ENCODE peak calls at places on chromosome 6, in five cellular contexts. D is lower lobe of right lung, Y is uterus, P is foreskin fibroblast, O is endothelial cell. X is an unnamed sample.

GRCh38 chr6:138520463-138520862 is 21.2 kb upstream of the NHSL1 start:
- DNase-seq in D (no peak), O (no peak), Y (no peak), P (no peak), X (no peak)

GRCh38 chr6:150368762-150369161 is at the start of gene IYD:
- DNase-seq in O (no peak), Y (no peak), P (no peak), D (no peak), X (no peak)

GRCh38 chr6:158488065-158488464 is 71.8 kb upstream of the TMEM181 start:
- DNase-seq in Y (no peak), P (peak; percentile 94), O (no peak), D (no peak), X (peak; percentile 92)

GRCh38 chr6:112330071-112330876 is 16.9 kb upstream of the RFPL4B start:
- DNase-seq in Y (no peak), P (peak; percentile 70), D (no peak), O (no peak), X (no peak)

GRCh38 chr6:148811472-148811871 is 64.6 kb downstream of the UST start:
- DNase-seq in D (no peak), Y (no peak), O (no peak), P (no peak), X (no peak)

GRCh38 chr6:117498159-117498558 is 15.7 kb downstream of the DCBLD1 start:
- DNase-seq in Y (no peak), D (no peak), P (peak; percentile 65), O (no peak), X (no peak)

GRCh38 chr6:168377856-168378832 is 58.6 kb upstream of the DACT2 start:
- DNase-seq in Y (no peak), O (no peak), P (no peak), D (no peak), X (no peak)

GRCh38 chr6:41132254-41132653 is 21.9 kb downstream of the TREML1 start:
- DNase-seq in O (no peak), D (no peak), Y (no peak), P (no peak), X (no peak)

GRCh38 chr6:20497200-20497820 is 36.9 kb upstream of the CDKAL1 start:
- DNase-seq in P (peak; percentile 93), Y (no peak), O (no peak), D (no peak), X (peak; percentile 72)

GRCh38 chr6:167779123-167779992 is 47.4 kb upstream of the AFDN start:
- DNase-seq in P (no peak), D (no peak), Y (no peak), O (no peak), X (no peak)

GRCh38 chr6:79646006-79646405 is 14.9 kb downstream of the SH3BGRL2 start:
- DNase-seq in O (peak; percentile 17), P (no peak), D (no peak), Y (no peak), X (no peak)

GRCh38 chr6:97663252-97663651 is 380.2 kb upstream of the MMS22L start:
- DNase-seq in Y (no peak), D (no peak), O (no peak), P (no peak), X (no peak)

GRCh38 chr6:27260836-27261375 is 13.4 kb downstream of the PRSS16 start:
- DNase-seq in Y (no peak), D (no peak), O (no peak), P (no peak), X (no peak)

GRCh38 chr6:131602913-131603312 is 25.1 kb downstream of the MED23 start:
- DNase-seq in O (no peak), Y (no peak), P (peak; percentile 85), D (no peak), X (peak; percentile 72)

GRCh38 chr6:147486683-147487082 is 21.8 kb upstream of the SAMD5 start:
- DNase-seq in Y (no peak), D (no peak), P (no peak), O (no peak), X (no peak)

GRCh38 chr6:102742033-102742432 is 1348.5 kb downstream of the GRIK2 start:
- DNase-seq in Y (no peak), O (no peak), D (no peak), P (no peak), X (no peak)

GRCh38 chr6:111721677-111722219 is 116.1 kb upstream of the TRAF3IP2 start:
- DNase-seq in D (no peak), P (peak; percentile 49), Y (no peak), O (peak; percentile 34), X (no peak)

GRCh38 chr6:97289332-97289731 is 6.3 kb upstream of the MMS22L start:
- DNase-seq in Y (no peak), D (no peak), P (no peak), O (no peak), X (no peak)

GRCh38 chr6:75800708-75801505 is 51.9 kb downstream of the MYO6 start:
- DNase-seq in D (no peak), Y (no peak), O (no peak), P (no peak), X (no peak)

GRCh38 chr6:138477913-138478539 is 21.3 kb downstream of the NHSL1 start:
- DNase-seq in P (no peak), O (no peak), Y (no peak), D (no peak), X (no peak)

GRCh38 chr6:16947461-16948159 is 154.2 kb upstream of the STMND1 start:
- DNase-seq in D (no peak), O (no peak), P (peak; percentile 96), Y (peak; percentile 52), X (peak; percentile 96)

GRCh38 chr6:43544461-43544860 is 27.6 kb downstream of the POLR1C start:
- DNase-seq in P (no peak), Y (no peak), O (no peak), D (no peak), X (no peak)

GRCh38 chr6:13924146-13924948 is 405 bp upstream of the RNF182 start:
- DNase-seq in P (peak; percentile 35), D (peak; percentile 57), O (peak; percentile 64), Y (peak; percentile 14), X (peak; percentile 20)

GRCh38 chr6:79082304-79082703 is 4.2 kb upstream of the PHIP start:
- DNase-seq in P (no peak), D (no peak), Y (no peak), O (no peak), X (no peak)

GRCh38 chr6:100879317-100879716 is 1.8 kb downstream of the ASCC3 start:
- DNase-seq in D (no peak), O (no peak), P (no peak), Y (no peak), X (no peak)

GRCh38 chr6:89984926-89985743 is 90.9 kb downstream of the GJA10 start:
- DNase-seq in D (peak; percentile 53), P (peak; percentile 60), Y (peak; percentile 35), O (no peak), X (peak; percentile 51)

GRCh38 chr6:16964553-16965499 is 137.0 kb upstream of the STMND1 start:
- DNase-seq in Y (peak; percentile 61), D (peak; percentile 80), O (peak; percentile 78), P (peak; percentile 59), X (peak; percentile 49)

GRCh38 chr6:15528870-15529269 is 134.0 kb downstream of the DTNBP1 start:
- DNase-seq in Y (no peak), P (no peak), D (no peak), O (no peak), X (no peak)

GRCh38 chr6:144922120-144922722 is 637.1 kb downstream of the UTRN start:
- DNase-seq in O (no peak), P (peak; percentile 86), D (no peak), Y (no peak), X (no peak)

DNA sequence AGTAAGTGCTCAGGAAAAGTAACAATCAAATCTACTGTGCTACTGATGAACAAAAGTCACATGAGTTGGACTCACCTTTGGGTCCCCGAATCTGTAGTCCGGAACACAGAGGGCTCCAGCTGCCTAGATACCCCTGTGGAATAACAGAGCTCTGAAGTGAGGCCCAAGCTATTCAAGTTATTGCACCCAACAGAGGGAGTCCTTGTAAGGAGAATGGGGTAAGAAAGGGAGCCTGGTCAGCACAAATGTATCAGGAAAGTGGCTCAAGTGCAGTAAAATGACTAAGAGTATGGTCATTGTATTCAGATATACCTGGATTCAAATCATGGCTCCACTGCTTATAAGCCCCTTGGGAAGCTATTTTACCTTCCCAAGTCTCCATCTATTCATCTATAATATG is 20.9 kb downstream of the EDN1 start:
- DNase-seq in P (no peak), Y (no peak), O (no peak), D (no peak), X (no peak)
- TF ChIP-seq CTCF in P (no peak), Y (no peak), O (no peak), D (no peak), X (no peak)

DNA sequence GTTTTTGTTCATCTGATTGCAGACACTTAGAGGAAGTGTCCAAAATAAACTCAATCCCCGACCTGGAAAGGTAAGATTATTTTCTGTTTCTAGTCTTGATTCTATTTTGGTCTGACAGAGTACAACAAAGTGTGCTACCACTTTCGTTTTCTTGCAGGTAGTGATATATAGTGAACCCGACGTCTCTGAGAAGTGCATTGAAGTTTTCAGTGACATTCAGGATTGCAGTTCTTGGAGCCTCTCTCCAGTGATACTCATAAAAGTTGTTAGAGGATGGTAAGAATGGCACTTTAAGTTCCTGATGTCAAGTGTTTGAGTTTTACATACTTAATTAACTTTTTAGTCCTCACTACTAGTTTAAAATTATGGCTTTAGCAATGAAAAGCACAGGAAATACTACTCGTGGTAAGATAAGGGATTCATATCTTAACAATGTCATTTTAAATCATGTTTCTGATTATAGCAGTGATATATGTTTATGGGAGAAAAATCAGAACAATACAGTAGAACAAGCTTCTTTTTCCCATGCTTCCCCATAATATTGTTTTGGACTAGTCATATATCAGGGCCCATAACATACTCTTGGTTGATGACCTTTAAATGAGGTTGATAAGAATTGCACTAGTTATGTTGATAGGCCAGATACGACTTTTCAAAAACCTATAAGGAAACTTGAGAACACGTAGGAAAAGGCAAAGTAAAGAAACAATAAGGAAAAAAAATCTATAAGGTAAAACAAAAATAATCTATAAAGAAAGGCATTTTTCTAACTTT is 104.0 kb downstream of the RTN4IP1 start:
- DNase-seq in Y (no peak), D (no peak), P (no peak), O (no peak), X (no peak)
- TF ChIP-seq CTCF in Y (no peak), D (no peak), P (no peak), O (no peak), X (no peak)

GRCh38 chr6:88780714-88781389 is 182.6 kb downstream of the RNGTT start:
- DNase-seq in Y (peak; percentile 27), D (no peak), O (peak; percentile 62), P (peak; percentile 30), X (peak; percentile 69)

GRCh38 chr6:88785478-88785877 is 177.9 kb downstream of the RNGTT start:
- DNase-seq in O (no peak), D (no peak), P (no peak), Y (no peak), X (no peak)
- TF ChIP-seq CTCF in O (no peak), D (no peak), P (no peak), Y (no peak), X (no peak)

DNA sequence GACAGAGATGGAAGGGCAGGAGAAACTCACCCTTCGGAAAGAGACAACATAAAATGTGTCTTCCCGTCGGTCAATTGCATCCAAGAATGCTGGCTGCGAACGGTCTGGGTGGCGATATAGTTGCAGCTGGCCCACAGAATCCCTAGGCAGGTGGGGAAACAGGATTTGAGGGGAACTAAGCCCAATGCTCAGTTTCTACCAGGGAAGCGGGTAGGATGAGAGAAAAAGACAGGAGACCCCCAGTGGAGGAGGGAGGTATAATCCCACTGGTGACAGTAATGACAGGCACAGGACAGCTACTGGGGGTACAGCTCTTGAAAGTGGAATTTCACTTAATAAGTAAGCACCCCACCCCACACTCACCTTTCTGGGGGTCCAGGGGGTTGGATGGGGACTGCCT is 7.5 kb upstream of the TNXB start:
- DNase-seq in Y (no peak), P (no peak), D (no peak), O (no peak), X (no peak)
- TF ChIP-seq CTCF in Y (peak; percentile 13), P (peak; percentile 38), D (peak; percentile 29), O (peak; percentile 32), X (peak; percentile 60)

X was measured in astrocyte of the cerebellum.